ENCODE peak calls at places on chromosome 10, in five cellular contexts. One of them, this sample, is unnamed.

GRCh38 chr10:29585488-29585976 is 49.2 kb downstream of the SVIL start:
- DNase-seq in lung: peak
- DNase-seq in WERI-Rb-1: peak
- DNase-seq in caudate nucleus: no peak
- DNase-seq in epithelial cell of prostate: no peak
- DNase-seq in this sample: no peak

GRCh38 chr10:100370976-100371706 is 24.1 kb downstream of the SCD start:
- DNase-seq in WERI-Rb-1: peak
- DNase-seq in epithelial cell of prostate: peak
- DNase-seq in lung: peak
- DNase-seq in caudate nucleus: peak
- DNase-seq in this sample: peak

GRCh38 chr10:32692174-32692573 is 246.2 kb downstream of the CCDC7 start:
- DNase-seq in WERI-Rb-1: no peak
- DNase-seq in lung: no peak
- DNase-seq in caudate nucleus: no peak
- DNase-seq in epithelial cell of prostate: peak
- DNase-seq in this sample: no peak

GRCh38 chr10:48450811-48451466 is 144.5 kb downstream of the MAPK8 start:
- DNase-seq in epithelial cell of prostate: no peak
- DNase-seq in lung: peak
- DNase-seq in WERI-Rb-1: peak
- DNase-seq in caudate nucleus: no peak
- DNase-seq in this sample: no peak

GRCh38 chr10:60537697-60538096 is 148.0 kb upstream of the ANK3 start:
- DNase-seq in caudate nucleus: no peak
- DNase-seq in epithelial cell of prostate: no peak
- DNase-seq in WERI-Rb-1: no peak
- DNase-seq in lung: no peak
- DNase-seq in this sample: no peak

GRCh38 chr10:48286356-48286755 is 11.9 kb upstream of the FRMPD2 start:
- DNase-seq in epithelial cell of prostate: no peak
- DNase-seq in caudate nucleus: no peak
- DNase-seq in lung: no peak
- DNase-seq in WERI-Rb-1: no peak
- DNase-seq in this sample: no peak

GRCh38 chr10:1109795-1110673 is 53.8 kb downstream of the WDR37 start:
- DNase-seq in caudate nucleus: peak
- DNase-seq in lung: no peak
- DNase-seq in WERI-Rb-1: peak
- DNase-seq in epithelial cell of prostate: peak
- DNase-seq in this sample: peak

GRCh38 chr10:88831709-88832108 is 19.9 kb downstream of the ANKRD22 start:
- DNase-seq in caudate nucleus: no peak
- DNase-seq in WERI-Rb-1: no peak
- DNase-seq in lung: no peak
- DNase-seq in epithelial cell of prostate: no peak
- DNase-seq in this sample: no peak

GRCh38 chr10:121260383-121260782 is 337.9 kb downstream of the FGFR2 start:
- DNase-seq in caudate nucleus: no peak
- DNase-seq in epithelial cell of prostate: peak
- DNase-seq in lung: no peak
- DNase-seq in WERI-Rb-1: no peak
- DNase-seq in this sample: no peak

GRCh38 chr10:29438271-29438670 is 149.4 kb downstream of the LYZL1 start:
- DNase-seq in caudate nucleus: no peak
- DNase-seq in WERI-Rb-1: no peak
- DNase-seq in lung: no peak
- DNase-seq in epithelial cell of prostate: no peak
- DNase-seq in this sample: no peak

GRCh38 chr10:6348091-6348862 is 145.5 kb downstream of the PFKFB3 start:
- DNase-seq in WERI-Rb-1: no peak
- DNase-seq in lung: no peak
- DNase-seq in caudate nucleus: peak
- DNase-seq in epithelial cell of prostate: no peak
- DNase-seq in this sample: peak

GRCh38 chr10:131195552-131196159 is 115.9 kb downstream of the TCERG1L start:
- DNase-seq in epithelial cell of prostate: no peak
- DNase-seq in lung: no peak
- DNase-seq in WERI-Rb-1: no peak
- DNase-seq in caudate nucleus: no peak
- DNase-seq in this sample: no peak

GRCh38 chr10:58896229-58896628 is 280.2 kb upstream of the PHYHIPL start:
- DNase-seq in lung: no peak
- DNase-seq in epithelial cell of prostate: no peak
- DNase-seq in caudate nucleus: no peak
- DNase-seq in WERI-Rb-1: no peak
- DNase-seq in this sample: no peak

GRCh38 chr10:5561704-5562645 is 37.2 kb downstream of the CALML3 start:
- DNase-seq in WERI-Rb-1: no peak
- DNase-seq in epithelial cell of prostate: no peak
- DNase-seq in lung: no peak
- DNase-seq in caudate nucleus: no peak
- DNase-seq in this sample: no peak

GRCh38 chr10:30550967-30551815 is 78.4 kb downstream of the LYZL2 start:
- DNase-seq in epithelial cell of prostate: no peak
- DNase-seq in caudate nucleus: no peak
- DNase-seq in WERI-Rb-1: no peak
- DNase-seq in lung: no peak
- DNase-seq in this sample: no peak

GRCh38 chr10:69866688-69867461 is 65.2 kb downstream of the COL13A1 start:
- DNase-seq in caudate nucleus: no peak
- DNase-seq in lung: no peak
- DNase-seq in epithelial cell of prostate: no peak
- DNase-seq in WERI-Rb-1: peak
- DNase-seq in this sample: peak

GRCh38 chr10:113151178-113151577 is 201.1 kb downstream of the TCF7L2 start:
- DNase-seq in epithelial cell of prostate: no peak
- DNase-seq in caudate nucleus: no peak
- DNase-seq in WERI-Rb-1: no peak
- DNase-seq in lung: no peak
- DNase-seq in this sample: no peak

GRCh38 chr10:44339218-44339617 is 45.7 kb downstream of the CXCL12 start:
- DNase-seq in lung: no peak
- DNase-seq in WERI-Rb-1: no peak
- DNase-seq in epithelial cell of prostate: no peak
- DNase-seq in caudate nucleus: no peak
- DNase-seq in this sample: no peak

GRCh38 chr10:122494833-122495232 is 33.5 kb downstream of the HTRA1 start:
- DNase-seq in epithelial cell of prostate: no peak
- DNase-seq in WERI-Rb-1: no peak
- DNase-seq in lung: no peak
- DNase-seq in caudate nucleus: no peak
- DNase-seq in this sample: no peak

GRCh38 chr10:128912568-128913311 is 554.3 kb upstream of the MGMT start:
- DNase-seq in WERI-Rb-1: no peak
- DNase-seq in lung: no peak
- DNase-seq in epithelial cell of prostate: no peak
- DNase-seq in caudate nucleus: no peak
- DNase-seq in this sample: no peak

GRCh38 chr10:71143170-71143569 is 69.2 kb upstream of the UNC5B start:
- DNase-seq in epithelial cell of prostate: no peak
- DNase-seq in WERI-Rb-1: no peak
- DNase-seq in lung: no peak
- DNase-seq in caudate nucleus: no peak
- DNase-seq in this sample: no peak

GRCh38 chr10:21758671-21759070 is 224.6 kb downstream of the MLLT10 start:
- DNase-seq in WERI-Rb-1: no peak
- DNase-seq in lung: no peak
- DNase-seq in caudate nucleus: no peak
- DNase-seq in epithelial cell of prostate: no peak
- DNase-seq in this sample: no peak

GRCh38 chr10:70849582-70850016 is 33.9 kb downstream of the SGPL1 start:
- DNase-seq in lung: no peak
- DNase-seq in WERI-Rb-1: no peak
- DNase-seq in caudate nucleus: no peak
- DNase-seq in epithelial cell of prostate: no peak
- DNase-seq in this sample: no peak

GRCh38 chr10:45076847-45077246 is 76.1 kb downstream of the ZNF22 start:
- DNase-seq in lung: no peak
- DNase-seq in caudate nucleus: no peak
- DNase-seq in WERI-Rb-1: no peak
- DNase-seq in epithelial cell of prostate: no peak
- DNase-seq in this sample: no peak

GRCh38 chr10:27448926-27449325 is 55.2 kb upstream of the RAB18 start:
- DNase-seq in WERI-Rb-1: no peak
- DNase-seq in epithelial cell of prostate: peak
- DNase-seq in lung: no peak
- DNase-seq in caudate nucleus: no peak
- DNase-seq in this sample: no peak

GRCh38 chr10:11403116-11403515 is 208.3 kb downstream of the USP6NL start:
- DNase-seq in lung: no peak
- DNase-seq in WERI-Rb-1: no peak
- DNase-seq in epithelial cell of prostate: no peak
- DNase-seq in caudate nucleus: no peak
- DNase-seq in this sample: no peak

GRCh38 chr10:88117869-88118632 is 254.6 kb downstream of the PTEN start:
- DNase-seq in caudate nucleus: no peak
- DNase-seq in lung: no peak
- DNase-seq in epithelial cell of prostate: no peak
- DNase-seq in WERI-Rb-1: no peak
- DNase-seq in this sample: no peak

GRCh38 chr10:131824371-131825149 is 76.2 kb upstream of the PPP2R2D start:
- DNase-seq in WERI-Rb-1: no peak
- DNase-seq in lung: no peak
- DNase-seq in caudate nucleus: no peak
- DNase-seq in epithelial cell of prostate: no peak
- DNase-seq in this sample: no peak

GRCh38 chr10:86250399-86250798 is 116.2 kb downstream of the GRID1 start:
- DNase-seq in WERI-Rb-1: peak
- DNase-seq in lung: no peak
- DNase-seq in caudate nucleus: no peak
- DNase-seq in epithelial cell of prostate: no peak
- DNase-seq in this sample: no peak

GRCh38 chr10:124756156-124756555 is 12.0 kb upstream of the FAM53B start:
- DNase-seq in caudate nucleus: no peak
- DNase-seq in WERI-Rb-1: no peak
- DNase-seq in lung: no peak
- DNase-seq in epithelial cell of prostate: no peak
- DNase-seq in this sample: no peak

GRCh38 chr10:88989824-88990527 is 622 bp upstream of the FAS start:
- DNase-seq in epithelial cell of prostate: no peak
- DNase-seq in caudate nucleus: no peak
- DNase-seq in lung: peak
- DNase-seq in WERI-Rb-1: no peak
- DNase-seq in this sample: peak

GRCh38 chr10:132098539-132099421 is 33.0 kb downstream of the JAKMIP3 start:
- DNase-seq in WERI-Rb-1: no peak
- DNase-seq in caudate nucleus: no peak
- DNase-seq in lung: no peak
- DNase-seq in epithelial cell of prostate: no peak
- DNase-seq in this sample: no peak

GRCh38 chr10:96377816-96378294 is 19.1 kb upstream of the OPALIN start:
- DNase-seq in epithelial cell of prostate: no peak
- DNase-seq in caudate nucleus: no peak
- DNase-seq in lung: no peak
- DNase-seq in WERI-Rb-1: no peak
- DNase-seq in this sample: no peak

GRCh38 chr10:106401967-106402366 is 762.5 kb downstream of the SORCS1 start:
- DNase-seq in caudate nucleus: no peak
- DNase-seq in epithelial cell of prostate: no peak
- DNase-seq in lung: no peak
- DNase-seq in WERI-Rb-1: no peak
- DNase-seq in this sample: no peak

GRCh38 chr10:36499696-36500095 is 625.7 kb upstream of the ANKRD30A start:
- DNase-seq in epithelial cell of prostate: no peak
- DNase-seq in WERI-Rb-1: no peak
- DNase-seq in lung: no peak
- DNase-seq in caudate nucleus: no peak
- DNase-seq in this sample: no peak

GRCh38 chr10:17074548-17074860 is 55.1 kb downstream of the CUBN start:
- DNase-seq in caudate nucleus: no peak
- DNase-seq in lung: no peak
- DNase-seq in WERI-Rb-1: no peak
- DNase-seq in epithelial cell of prostate: no peak
- DNase-seq in this sample: no peak
- H3K27ac ChIP-seq in caudate nucleus: no peak
- H3K27ac ChIP-seq in lung: no peak
- H3K27ac ChIP-seq in WERI-Rb-1: no peak
- H3K27ac ChIP-seq in epithelial cell of prostate: peak
- H3K27ac ChIP-seq in this sample: no peak

DNA sequence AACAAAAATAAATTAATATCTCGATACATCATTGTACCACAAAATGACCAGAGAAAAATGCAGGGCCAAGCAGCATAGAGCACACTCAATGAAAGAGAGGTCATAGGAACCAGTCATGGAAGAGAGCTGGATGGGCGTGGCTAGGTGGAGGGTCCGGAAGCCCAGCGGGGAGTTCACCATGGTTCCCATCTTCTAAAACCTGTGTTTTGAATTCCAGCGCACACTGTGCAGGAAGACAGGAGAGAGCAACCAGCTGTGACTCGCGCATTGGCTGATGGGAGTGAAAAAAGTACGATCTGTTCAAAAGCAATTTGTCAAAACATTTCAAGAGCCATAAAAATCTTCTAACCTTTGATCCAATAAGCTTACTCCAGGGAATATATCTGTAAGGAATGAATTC is 125.2 kb upstream of the NANOS1 start:
- DNase-seq in caudate nucleus: no peak
- DNase-seq in WERI-Rb-1: no peak
- DNase-seq in epithelial cell of prostate: no peak
- DNase-seq in lung: no peak
- DNase-seq in this sample: no peak
- H3K27ac ChIP-seq in caudate nucleus: no peak
- H3K27ac ChIP-seq in WERI-Rb-1: no peak
- H3K27ac ChIP-seq in epithelial cell of prostate: no peak
- H3K27ac ChIP-seq in lung: no peak
- H3K27ac ChIP-seq in this sample: no peak

GRCh38 chr10:79176052-79176501 is 107.3 kb downstream of the ZMIZ1 start:
- DNase-seq in WERI-Rb-1: no peak
- DNase-seq in caudate nucleus: no peak
- DNase-seq in epithelial cell of prostate: no peak
- DNase-seq in lung: no peak
- DNase-seq in this sample: no peak
- H3K27ac ChIP-seq in WERI-Rb-1: no peak
- H3K27ac ChIP-seq in caudate nucleus: no peak
- H3K27ac ChIP-seq in epithelial cell of prostate: no peak
- H3K27ac ChIP-seq in lung: peak
- H3K27ac ChIP-seq in this sample: no peak

GRCh38 chr10:62688971-62689700 is 115.4 kb upstream of the ADO start:
- DNase-seq in caudate nucleus: no peak
- DNase-seq in WERI-Rb-1: no peak
- DNase-seq in epithelial cell of prostate: no peak
- DNase-seq in lung: no peak
- DNase-seq in this sample: no peak

GRCh38 chr10:62690703-62691102 is 113.8 kb upstream of the ADO start:
- DNase-seq in epithelial cell of prostate: no peak
- DNase-seq in caudate nucleus: no peak
- DNase-seq in lung: no peak
- DNase-seq in WERI-Rb-1: no peak
- DNase-seq in this sample: no peak

GRCh38 chr10:62691331-62691730 is 113.2 kb upstream of the ADO start:
- DNase-seq in epithelial cell of prostate: no peak
- DNase-seq in WERI-Rb-1: no peak
- DNase-seq in lung: no peak
- DNase-seq in caudate nucleus: no peak
- DNase-seq in this sample: no peak

GRCh38 chr10:62692085-62692484 is 112.4 kb upstream of the ADO start:
- DNase-seq in WERI-Rb-1: no peak
- DNase-seq in caudate nucleus: no peak
- DNase-seq in lung: no peak
- DNase-seq in epithelial cell of prostate: no peak
- DNase-seq in this sample: no peak

GRCh38 chr10:62689712-62690111 is 114.8 kb upstream of the ADO start:
- DNase-seq in WERI-Rb-1: no peak
- DNase-seq in epithelial cell of prostate: no peak
- DNase-seq in lung: no peak
- DNase-seq in caudate nucleus: no peak
- DNase-seq in this sample: no peak
- H3K27ac ChIP-seq in WERI-Rb-1: no peak
- H3K27ac ChIP-seq in epithelial cell of prostate: no peak
- H3K27ac ChIP-seq in lung: no peak
- H3K27ac ChIP-seq in caudate nucleus: no peak
- H3K27ac ChIP-seq in this sample: no peak